ENCODE peak calls at places on chromosomes 4 and X, in four cellular contexts. I is pancreas, E is transverse colon, M is cardiac muscle cell. L is an unnamed sample.

GRCh38 chr4:2095236-2096072 is 36.3 kb downstream of the NAT8L start:
- DNase-seq in I (no peak), E (no peak), M (no peak), L (no peak)

GRCh38 chr4:144716778-144717177 is 70.8 kb downstream of the HHIP start:
- DNase-seq in I (no peak), E (no peak), M (no peak), L (no peak)

GRCh38 chr4:186936496-186937375 is 213.1 kb upstream of the FAT1 start:
- DNase-seq in I (no peak), E (no peak), M (no peak), L (peak; percentile 97)

GRCh38 chr4:9758641-9759317 is 22.7 kb upstream of the DRD5 start:
- DNase-seq in I (no peak), E (no peak), M (no peak), L (peak; percentile 16)

GRCh38 chr4:20176881-20177280 is 74.8 kb upstream of the SLIT2 start:
- DNase-seq in I (no peak), E (no peak), M (no peak), L (no peak)

GRCh38 chrX:136781180-136781797 is 557 bp upstream of the ARHGEF6 start:
- DNase-seq in I (no peak), E (no peak), M (no peak), L (no peak)

GRCh38 chr4:184838249-184839074 is 12.7 kb upstream of the ACSL1 start:
- DNase-seq in I (no peak), E (no peak), M (no peak), L (no peak)

GRCh38 chr4:184900184-184900583 is 74.4 kb upstream of the ACSL1 start:
- DNase-seq in I (no peak), E (no peak), M (no peak), L (no peak)

GRCh38 chr4:5751073-5751917 is 40.3 kb downstream of the EVC start:
- DNase-seq in I (no peak), E (no peak), M (no peak), L (no peak)

GRCh38 chr4:185932491-185932890 is 120.5 kb upstream of the SORBS2 start:
- DNase-seq in I (no peak), E (no peak), M (no peak), L (no peak)

GRCh38 chrX:11097920-11098319 is 13.2 kb upstream of the HCCS start:
- DNase-seq in I (no peak), E (no peak), M (no peak), L (no peak)

GRCh38 chr4:8703857-8704495 is 111.4 kb downstream of the CPZ start:
- DNase-seq in I (no peak), E (no peak), M (no peak), L (no peak)

GRCh38 chrX:73822775-73823174 is 259.8 kb downstream of the CHIC1 start:
- DNase-seq in I (no peak), E (no peak), M (no peak), L (no peak)

GRCh38 chrX:17608898-17609297 is 128.4 kb upstream of the SCML1 start:
- DNase-seq in I (peak; percentile 75), E (no peak), M (no peak), L (no peak)

GRCh38 chrX:22081475-22082092 is 49.5 kb downstream of the PHEX start:
- DNase-seq in I (peak; percentile 50), E (peak; percentile 53), M (peak; percentile 80), L (peak; percentile 53)

GRCh38 chr4:140637836-140638235 is 69.1 kb upstream of the UCP1 start:
- DNase-seq in I (no peak), E (peak; percentile 35), M (peak; percentile 40), L (peak; percentile 71)

GRCh38 chr4:992297-993110 is 700 bp downstream of the SLC26A1 start:
- DNase-seq in I (peak; percentile 87), E (peak; percentile 88), M (no peak), L (peak; percentile 98)

GRCh38 chr4:74543983-74544382 is 99.0 kb downstream of the AREG start:
- DNase-seq in I (no peak), E (no peak), M (no peak), L (no peak)

GRCh38 chrX:68461541-68461940 is 28.2 kb upstream of the OPHN1 start:
- DNase-seq in I (no peak), E (no peak), M (no peak), L (no peak)

GRCh38 chrX:108270739-108271396 is 167.4 kb downstream of the COL4A6 start:
- DNase-seq in I (no peak), E (no peak), M (no peak), L (no peak)

GRCh38 chrX:74383611-74384010 is 37.7 kb upstream of the SLC16A2 start:
- DNase-seq in I (peak; percentile 16), E (peak; percentile 11), M (peak; percentile 37), L (peak; percentile 43)

GRCh38 chr4:153497988-153498967 is 32.1 kb downstream of the TMEM131L start:
- DNase-seq in I (no peak), E (no peak), M (no peak), L (no peak)

GRCh38 chr4:1354136-1354982 is 7.4 kb downstream of the UVSSA start:
- DNase-seq in I (no peak), E (no peak), M (no peak), L (no peak)

GRCh38 chr4:80500593-80500992 is 165.1 kb downstream of the CFAP299 start:
- DNase-seq in I (no peak), E (no peak), M (no peak), L (peak; percentile 62)

GRCh38 chr4:2721586-2721985 is 34.5 kb downstream of the TNIP2 start:
- DNase-seq in I (no peak), E (no peak), M (no peak), L (no peak)

GRCh38 chrX:74535211-74535621 is 79.2 kb downstream of the RLIM start:
- DNase-seq in I (no peak), E (peak; percentile 12), M (peak; percentile 61), L (peak; percentile 53)

GRCh38 chr4:124710911-124711310 is 1.6 kb downstream of the ANKRD50 start:
- DNase-seq in I (no peak), E (no peak), M (no peak), L (peak; percentile 5)

GRCh38 chrX:133561251-133561650 is 146.0 kb upstream of the GPC4 start:
- DNase-seq in I (no peak), E (no peak), M (no peak), L (no peak)

GRCh38 chrX:102712967-102713677 is 874 bp downstream of the GPRASP2 start:
- DNase-seq in I (peak; percentile 70), E (peak; percentile 55), M (peak; percentile 35), L (peak; percentile 34)

GRCh38 chr4:136219592-136220125 is 1312.6 kb downstream of the PCDH18 start:
- DNase-seq in I (no peak), E (no peak), M (no peak), L (no peak)

GRCh38 chr4:5970381-5971076 is 47.7 kb downstream of the C4orf50 start:
- DNase-seq in I (no peak), E (no peak), M (no peak), L (no peak)

GRCh38 chrX:71111851-71112468 is 583 bp upstream of the IL2RG start:
- DNase-seq in I (no peak), E (no peak), M (no peak), L (no peak)
- H3K27ac ChIP-seq in I (no peak overlapping the region), E (peak overlapping the region; percentile 44), M (no peak overlapping the region), L (peak overlapping the region; percentile 64)

GRCh38 chr4:112700679-112701078 is 63.7 kb downstream of the LARP7 start:
- DNase-seq in I (no peak), E (no peak), M (no peak), L (no peak)

GRCh38 chr4:112704991-112705845 is 68.3 kb downstream of the LARP7 start:
- DNase-seq in I (peak; percentile 13), E (peak; percentile 13), M (peak; percentile 87), L (peak; percentile 13)

GRCh38 chr4:112704322-112704721 is 67.4 kb downstream of the LARP7 start:
- DNase-seq in I (no peak), E (no peak), M (no peak), L (no peak)

GRCh38 chr4:112706840-112707207 is 69.9 kb downstream of the LARP7 start:
- DNase-seq in I (no peak), E (no peak), M (no peak), L (no peak)

GRCh38 chr4:112702892-112703291 is 65.9 kb downstream of the LARP7 start:
- DNase-seq in I (no peak), E (no peak), M (no peak), L (no peak)
- H3K27ac ChIP-seq in I (no peak overlapping the region), E (no peak overlapping the region), M (no peak overlapping the region), L (no peak overlapping the region)

GRCh38 chr4:68245594-68245993 is at the start of gene TMPRSS11B:
- DNase-seq in I (no peak), E (no peak), M (no peak), L (no peak)

GRCh38 chr4:68249434-68249833 is 3.9 kb upstream of the TMPRSS11B start:
- DNase-seq in I (no peak), E (no peak), M (no peak), L (no peak)

GRCh38 chr4:68256284-68256683 is 10.8 kb upstream of the TMPRSS11B start:
- DNase-seq in I (no peak), E (no peak), M (no peak), L (no peak)

DNA sequence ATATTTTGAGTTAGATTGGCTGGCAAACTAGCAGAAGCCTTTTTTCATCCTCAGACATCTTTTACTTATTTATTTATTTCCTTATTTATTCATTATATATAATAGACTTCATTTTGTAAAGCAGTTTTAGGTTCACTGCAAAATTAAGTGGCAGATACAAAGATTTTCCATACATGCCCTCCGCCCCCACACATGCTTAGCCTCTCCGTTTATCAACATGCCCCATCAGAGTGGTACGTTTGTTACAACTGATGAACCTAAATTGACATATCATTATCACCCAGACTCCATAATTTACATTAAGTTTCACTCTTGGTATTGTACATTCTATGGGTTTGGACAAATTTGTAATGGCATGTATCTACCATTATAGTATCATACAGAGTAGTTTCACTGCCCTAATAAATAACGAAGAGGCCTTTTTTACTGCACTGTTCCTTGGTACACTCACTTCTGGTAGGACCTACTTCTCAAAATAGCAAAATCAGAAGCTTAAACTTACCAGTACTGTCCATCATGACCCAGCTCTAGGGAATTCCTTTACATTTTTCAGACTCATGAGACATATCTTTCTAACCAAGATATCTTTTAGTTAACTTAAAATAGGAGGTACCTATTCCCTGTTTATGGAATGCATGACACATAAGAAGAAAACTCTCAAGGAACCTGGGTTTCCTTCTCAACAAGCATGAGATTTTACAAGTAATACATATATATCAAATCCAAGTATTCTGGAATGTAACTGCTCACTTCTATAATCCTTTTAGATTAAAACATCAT is 4.8 kb upstream of the TMPRSS11B start:
- DNase-seq in I (no peak), E (no peak), M (no peak), L (no peak)
- H3K27ac ChIP-seq in I (no peak overlapping the region), E (no peak overlapping the region), M (no peak overlapping the region), L (no peak overlapping the region)

GRCh38 chr4:174122705-174123104 is 160.8 kb downstream of the FBXO8 start:
- DNase-seq in I (no peak), E (no peak), M (no peak), L (no peak)
- H3K27ac ChIP-seq in I (no peak overlapping the region), E (peak overlapping the region; percentile 49), M (no peak overlapping the region), L (no peak overlapping the region)

GRCh38 chr4:168920438-168921081 is 89.5 kb downstream of the CBR4 start:
- DNase-seq in I (no peak), E (no peak), M (no peak), L (no peak)
- H3K27ac ChIP-seq in I (no peak overlapping the region), E (peak overlapping the region; percentile 49), M (peak overlapping the region; percentile 64), L (no peak overlapping the region)

GRCh38 chr4:88743696-88744095 is 46.1 kb upstream of the NAP1L5 start:
- DNase-seq in I (no peak), E (no peak), M (no peak), L (no peak)
- H3K27ac ChIP-seq in I (no peak overlapping the region), E (no peak overlapping the region), M (no peak overlapping the region), L (no peak overlapping the region)

L was measured in small intestine.